ENCODE peak calls at places on chromosomes 11 and 22, in five cellular contexts. One of them, this sample, is unnamed.

GRCh38 chr22:26287382-26288228 is 118.3 kb downstream of the SEZ6L start:
- DNase-seq in stomach: no peak
- DNase-seq in tibial artery: no peak
- DNase-seq in psoas muscle: no peak
- DNase-seq in lower lobe of right lung: no peak
- DNase-seq in this sample: no peak

GRCh38 chr11:63229815-63230214 is 13.6 kb downstream of the SLC22A25 start:
- DNase-seq in tibial artery: no peak
- DNase-seq in psoas muscle: no peak
- DNase-seq in stomach: no peak
- DNase-seq in lower lobe of right lung: no peak
- DNase-seq in this sample: no peak

GRCh38 chr11:14275081-14275480 is 83.9 kb downstream of the RRAS2 start:
- DNase-seq in lower lobe of right lung: no peak
- DNase-seq in psoas muscle: no peak
- DNase-seq in tibial artery: no peak
- DNase-seq in stomach: no peak
- DNase-seq in this sample: no peak

GRCh38 chr11:44388828-44389645 is 79.1 kb upstream of the ALX4 start:
- DNase-seq in lower lobe of right lung: no peak
- DNase-seq in stomach: no peak
- DNase-seq in tibial artery: no peak
- DNase-seq in psoas muscle: no peak
- DNase-seq in this sample: no peak

GRCh38 chr11:44016129-44016528 is 31.7 kb upstream of the ACCSL start:
- DNase-seq in tibial artery: peak; percentile 97
- DNase-seq in stomach: peak; percentile 24
- DNase-seq in lower lobe of right lung: no peak
- DNase-seq in psoas muscle: peak; percentile 78
- DNase-seq in this sample: no peak

GRCh38 chr11:134987828-134988227 is 575.8 kb upstream of the B3GAT1 start:
- DNase-seq in psoas muscle: no peak
- DNase-seq in tibial artery: no peak
- DNase-seq in stomach: no peak
- DNase-seq in lower lobe of right lung: no peak
- DNase-seq in this sample: no peak

GRCh38 chr11:94805994-94806393 is 37.8 kb downstream of the AMOTL1 start:
- DNase-seq in lower lobe of right lung: no peak
- DNase-seq in tibial artery: no peak
- DNase-seq in stomach: no peak
- DNase-seq in psoas muscle: no peak
- DNase-seq in this sample: no peak

GRCh38 chr22:35409783-35410662 is 10.1 kb downstream of the MCM5 start:
- DNase-seq in psoas muscle: no peak
- DNase-seq in lower lobe of right lung: peak; percentile 80
- DNase-seq in stomach: no peak
- DNase-seq in tibial artery: no peak
- DNase-seq in this sample: peak; percentile 34

GRCh38 chr11:94477644-94478043 is 16.0 kb downstream of the MRE11 start:
- DNase-seq in stomach: no peak
- DNase-seq in tibial artery: no peak
- DNase-seq in psoas muscle: no peak
- DNase-seq in lower lobe of right lung: no peak
- DNase-seq in this sample: no peak

GRCh38 chr22:31586137-31586920 is 75.7 kb downstream of the PISD start:
- DNase-seq in lower lobe of right lung: no peak
- DNase-seq in psoas muscle: no peak
- DNase-seq in tibial artery: no peak
- DNase-seq in stomach: no peak
- DNase-seq in this sample: peak; percentile 91

GRCh38 chr11:118615996-118616395 is 8.6 kb downstream of the PHLDB1 start:
- DNase-seq in lower lobe of right lung: peak; percentile 20
- DNase-seq in psoas muscle: peak; percentile 39
- DNase-seq in tibial artery: peak; percentile 47
- DNase-seq in stomach: no peak
- DNase-seq in this sample: no peak

GRCh38 chr22:29848115-29848514 is 10.0 kb upstream of the ASCC2 start:
- DNase-seq in psoas muscle: no peak
- DNase-seq in stomach: no peak
- DNase-seq in tibial artery: no peak
- DNase-seq in lower lobe of right lung: no peak
- DNase-seq in this sample: no peak

GRCh38 chr11:115561116-115561515 is 56.9 kb upstream of the CADM1 start:
- DNase-seq in tibial artery: no peak
- DNase-seq in stomach: no peak
- DNase-seq in lower lobe of right lung: no peak
- DNase-seq in psoas muscle: no peak
- DNase-seq in this sample: no peak

GRCh38 chr11:66106786-66107599 is 36.9 kb downstream of the PACS1 start:
- DNase-seq in tibial artery: no peak
- DNase-seq in lower lobe of right lung: no peak
- DNase-seq in psoas muscle: no peak
- DNase-seq in stomach: no peak
- DNase-seq in this sample: no peak

GRCh38 chr22:27919943-27920755 is 1.1 kb upstream of the PITPNB start:
- DNase-seq in lower lobe of right lung: no peak
- DNase-seq in stomach: no peak
- DNase-seq in tibial artery: peak; percentile 74
- DNase-seq in psoas muscle: no peak
- DNase-seq in this sample: peak; percentile 78

GRCh38 chr11:113725883-113726405 is 19.8 kb upstream of the TMPRSS5 start:
- DNase-seq in psoas muscle: no peak
- DNase-seq in lower lobe of right lung: no peak
- DNase-seq in stomach: no peak
- DNase-seq in tibial artery: no peak
- DNase-seq in this sample: no peak

GRCh38 chr11:16945671-16946469 is 68.3 kb downstream of the PLEKHA7 start:
- DNase-seq in psoas muscle: no peak
- DNase-seq in tibial artery: no peak
- DNase-seq in stomach: peak; percentile 73
- DNase-seq in lower lobe of right lung: peak; percentile 58
- DNase-seq in this sample: peak; percentile 76

GRCh38 chr22:30206964-30207363 is 39.6 kb downstream of the LIF start:
- DNase-seq in tibial artery: peak; percentile 75
- DNase-seq in psoas muscle: no peak
- DNase-seq in stomach: peak; percentile 35
- DNase-seq in lower lobe of right lung: no peak
- DNase-seq in this sample: peak; percentile 43

GRCh38 chr22:30694171-30694637 is 470 bp upstream of the OSBP2 start:
- DNase-seq in lower lobe of right lung: peak; percentile 79
- DNase-seq in stomach: peak; percentile 76
- DNase-seq in psoas muscle: peak; percentile 76
- DNase-seq in tibial artery: peak; percentile 64
- DNase-seq in this sample: peak; percentile 70

GRCh38 chr11:44300881-44301855 is 8.8 kb downstream of the ALX4 start:
- DNase-seq in lower lobe of right lung: no peak
- DNase-seq in psoas muscle: no peak
- DNase-seq in stomach: no peak
- DNase-seq in tibial artery: no peak
- DNase-seq in this sample: no peak

GRCh38 chr11:66542362-66542761 is 3.5 kb downstream of the ZDHHC24 start:
- DNase-seq in stomach: no peak
- DNase-seq in lower lobe of right lung: no peak
- DNase-seq in psoas muscle: no peak
- DNase-seq in tibial artery: no peak
- DNase-seq in this sample: no peak

GRCh38 chr11:29336727-29337212 is 680.1 kb downstream of the KCNA4 start:
- DNase-seq in psoas muscle: no peak
- DNase-seq in lower lobe of right lung: no peak
- DNase-seq in tibial artery: no peak
- DNase-seq in stomach: no peak
- DNase-seq in this sample: no peak

GRCh38 chr11:102546427-102546826 is 15.9 kb upstream of the MMP7 start:
- DNase-seq in lower lobe of right lung: no peak
- DNase-seq in stomach: no peak
- DNase-seq in psoas muscle: no peak
- DNase-seq in tibial artery: no peak
- DNase-seq in this sample: no peak

GRCh38 chr11:63595296-63595695 is 18.9 kb downstream of the PLAAT3 start:
- DNase-seq in psoas muscle: no peak
- DNase-seq in lower lobe of right lung: no peak
- DNase-seq in tibial artery: no peak
- DNase-seq in stomach: no peak
- DNase-seq in this sample: no peak

GRCh38 chr22:50507421-50507990 is at the start of gene LMF2:
- DNase-seq in stomach: peak; percentile 94
- DNase-seq in lower lobe of right lung: peak; percentile 94
- DNase-seq in tibial artery: peak; percentile 95
- DNase-seq in psoas muscle: peak; percentile 96
- DNase-seq in this sample: no peak

GRCh38 chr11:94603587-94603986 is 36.4 kb downstream of the PIWIL4 start:
- DNase-seq in lower lobe of right lung: no peak
- DNase-seq in psoas muscle: no peak
- DNase-seq in tibial artery: no peak
- DNase-seq in stomach: no peak
- DNase-seq in this sample: no peak

DNA sequence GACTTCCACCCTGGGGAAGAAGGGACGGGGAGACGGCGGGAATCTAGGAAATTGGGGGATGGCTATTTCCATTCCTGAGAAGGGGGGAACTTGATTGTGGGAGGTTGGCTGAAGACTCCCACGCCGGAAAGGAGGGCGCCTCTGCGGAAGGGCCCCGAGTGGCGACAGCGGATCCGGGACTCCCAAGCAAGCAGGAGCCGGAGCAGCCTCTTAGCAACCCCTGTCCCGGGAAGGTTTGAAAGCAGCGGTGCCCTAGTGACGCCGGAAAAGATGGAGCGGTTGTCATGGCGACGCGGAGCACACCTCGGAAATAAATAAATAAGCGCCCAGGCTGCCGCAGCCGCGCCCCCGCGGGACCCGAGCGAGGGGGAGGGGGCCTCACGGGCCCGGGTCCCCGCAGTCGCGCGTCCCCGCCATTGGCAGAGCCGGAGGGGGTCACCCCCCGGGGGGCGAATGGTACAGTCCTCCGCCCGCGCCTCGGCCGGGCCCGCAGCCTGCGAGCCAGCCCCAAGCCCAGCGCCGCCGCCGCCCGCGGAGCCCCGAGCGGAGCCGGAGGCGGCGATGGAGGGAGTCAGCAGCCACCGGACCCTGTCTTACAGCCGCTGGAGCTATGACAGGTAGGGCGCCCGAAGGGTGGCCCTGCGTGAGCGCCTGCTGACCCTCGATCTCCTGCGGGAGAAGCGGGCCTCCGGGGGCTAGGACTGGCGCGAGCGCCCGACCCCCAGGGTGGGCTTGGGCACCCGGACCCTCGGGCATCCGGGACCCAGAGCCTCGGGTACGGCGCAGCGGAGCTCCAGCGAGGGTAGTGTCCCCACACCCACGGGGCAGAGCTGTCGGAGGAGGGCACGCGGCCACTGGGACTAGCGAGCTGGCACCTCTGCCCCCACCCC is 31.9 kb downstream of the EIF3F start:
- DNase-seq in tibial artery: peak; percentile 84
- DNase-seq in lower lobe of right lung: peak; percentile 67
- DNase-seq in psoas muscle: peak; percentile 84
- DNase-seq in stomach: peak; percentile 61
- DNase-seq in this sample: peak; percentile 81
- H3K27ac ChIP-seq in tibial artery: peak overlapping the region; percentile 60
- H3K27ac ChIP-seq in lower lobe of right lung: peak overlapping the region; percentile 58
- H3K27ac ChIP-seq in psoas muscle: peak overlapping the region; percentile 41
- H3K27ac ChIP-seq in stomach: peak overlapping the region; percentile 73
- H3K27ac ChIP-seq in this sample: no peak overlapping the region

DNA sequence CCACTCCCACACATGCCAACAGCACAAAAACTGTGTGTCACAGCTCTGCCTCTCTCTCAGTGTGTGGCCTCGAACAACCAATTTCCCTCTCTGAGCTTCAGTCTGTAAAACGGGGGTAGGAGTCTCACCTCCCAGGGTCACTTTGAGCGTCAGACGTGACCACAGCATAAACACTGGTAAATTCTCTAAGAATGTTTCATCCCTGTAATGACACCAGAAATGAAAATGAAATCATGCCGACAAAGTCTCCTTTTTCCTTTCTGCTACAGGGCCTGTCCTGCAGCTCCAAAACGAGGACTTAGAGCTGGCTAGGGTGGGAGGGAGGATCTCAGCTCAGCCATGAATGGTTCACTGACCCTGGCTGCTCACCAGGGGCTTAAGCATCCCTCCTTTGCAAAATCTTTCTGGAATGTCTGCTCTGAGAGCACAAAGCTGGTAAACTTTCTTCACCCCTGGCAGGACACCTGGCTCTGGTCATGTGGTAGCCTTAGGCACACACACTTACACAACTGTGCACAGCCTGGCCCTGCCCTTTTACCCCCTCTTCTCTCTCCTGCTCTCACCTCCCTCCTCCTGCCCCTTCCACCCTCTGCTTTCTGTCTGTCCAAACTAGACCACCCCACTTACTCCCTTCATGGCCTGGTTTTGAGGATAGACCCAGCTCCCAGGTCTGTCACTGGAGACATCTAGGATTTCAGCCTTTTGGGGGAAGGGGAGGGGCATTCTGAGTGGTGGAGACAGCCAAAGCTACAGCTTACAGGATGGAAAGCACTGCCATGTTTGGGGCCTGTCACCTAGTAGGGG is 12.3 kb upstream of the TSKU start:
- DNase-seq in tibial artery: peak; percentile 91
- DNase-seq in psoas muscle: peak; percentile 85
- DNase-seq in lower lobe of right lung: no peak
- DNase-seq in stomach: peak; percentile 71
- DNase-seq in this sample: no peak
- H3K4me1 ChIP-seq in tibial artery: peaks cover 73% of the 10 kb centered on the region
- H3K4me1 ChIP-seq in psoas muscle: peaks cover 30% of the 10 kb centered on the region
- H3K4me1 ChIP-seq in lower lobe of right lung: peaks cover 71% of the 10 kb centered on the region
- H3K4me1 ChIP-seq in stomach: peaks cover 72% of the 10 kb centered on the region
- H3K4me1 ChIP-seq in this sample: peaks cover 21% of the 10 kb centered on the region

DNA sequence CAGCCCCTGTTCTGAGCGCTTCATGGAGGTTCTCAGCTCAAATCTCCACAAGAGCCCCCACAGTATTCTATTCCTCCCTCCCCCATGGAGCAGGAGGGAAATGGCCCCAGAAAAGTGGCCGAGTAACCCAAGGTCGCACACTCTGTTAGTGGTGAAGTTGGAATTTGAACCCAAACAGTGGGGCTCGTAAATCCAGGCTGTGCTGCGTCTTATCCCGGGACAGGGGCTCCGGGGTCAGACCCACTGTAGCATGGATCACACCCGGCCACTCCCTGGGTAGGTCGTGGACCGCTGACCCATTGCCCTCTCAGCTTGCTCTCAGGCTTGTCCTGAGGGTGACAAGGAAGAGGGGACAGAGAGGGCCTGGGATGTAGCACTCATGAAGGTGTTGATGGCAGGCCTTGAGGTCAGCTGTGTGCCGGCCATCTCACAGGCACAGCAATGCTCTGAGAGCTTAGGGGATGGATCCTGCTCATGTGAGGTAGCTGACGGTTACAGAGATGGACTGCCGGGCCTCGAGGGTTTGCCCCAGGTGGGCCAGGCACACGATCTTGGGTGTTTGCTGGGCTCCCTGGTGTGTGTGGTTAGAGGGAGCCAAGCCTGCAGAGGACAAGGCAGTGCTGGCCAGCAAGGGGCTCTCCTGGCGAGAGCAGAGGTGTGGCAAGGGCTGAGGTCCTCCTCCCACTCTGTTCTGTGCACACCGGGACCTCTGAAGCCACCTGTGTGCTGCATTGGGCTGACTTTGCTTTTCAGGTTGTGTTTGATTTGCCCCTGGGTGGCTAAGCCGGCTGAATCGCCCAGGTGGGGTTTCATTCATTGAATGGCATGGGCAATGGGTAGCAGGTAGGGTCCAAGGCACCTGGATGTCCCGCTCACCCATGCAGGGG is 2.3 kb upstream of the FGF19 start:
- DNase-seq in stomach: no peak
- DNase-seq in tibial artery: no peak
- DNase-seq in lower lobe of right lung: no peak
- DNase-seq in psoas muscle: no peak
- DNase-seq in this sample: no peak
- H3K4me3 ChIP-seq in stomach: no peak overlapping the region
- H3K4me3 ChIP-seq in tibial artery: no peak overlapping the region
- H3K4me3 ChIP-seq in lower lobe of right lung: no peak overlapping the region
- H3K4me3 ChIP-seq in psoas muscle: no peak overlapping the region
- H3K4me3 ChIP-seq in this sample: no peak overlapping the region

GRCh38 chr11:68532719-68533369 is 72.3 kb downstream of the PPP6R3 start:
- DNase-seq in psoas muscle: no peak
- DNase-seq in stomach: no peak
- DNase-seq in tibial artery: no peak
- DNase-seq in lower lobe of right lung: no peak
- DNase-seq in this sample: no peak
- H3K27ac ChIP-seq in psoas muscle: peak overlapping the region; percentile 84
- H3K27ac ChIP-seq in stomach: no peak overlapping the region
- H3K27ac ChIP-seq in tibial artery: no peak overlapping the region
- H3K27ac ChIP-seq in lower lobe of right lung: no peak overlapping the region
- H3K27ac ChIP-seq in this sample: no peak overlapping the region

This sample was measured in cardiac muscle cell.